ENCODE peak calls at places on chromosomes 3 and 15, in nine cellular contexts. Q is HTR-8/SVneo; H is cerebellar cortex; F is activated CD4-positive, alpha-beta T cell treated with anti-CD3 and anti-CD28 coated beads for 48 hours; P is AG20443; N is body of pancreas; C is kidney glomerular epithelial cell; X is NCI-H1436 treated with DMSO at 0.1 percent for 48 hours; U is T-cell. E is an unnamed sample.

GRCh38 chr3:151210676-151211381 is 7.8 kb upstream of the GPR171 start:
- DNase-seq in Q (no peak), H (no peak), F (no peak), P (no peak), N (peak; percentile 15), C (no peak), X (no peak), U (no peak), E (no peak)

GRCh38 chr3:84925571-84925970 is 33.2 kb upstream of the CADM2 start:
- DNase-seq in Q (no peak), H (no peak), F (no peak), P (no peak), N (no peak), C (no peak), X (no peak), U (no peak), E (no peak)

GRCh38 chr15:96703794-96704550 is 373.5 kb downstream of the NR2F2 start:
- DNase-seq in Q (no peak), H (no peak), F (no peak), P (no peak), N (no peak), C (peak; percentile 60), X (no peak), U (no peak), E (no peak)

GRCh38 chr15:71455107-71455506 is 339.8 kb downstream of the THSD4 start:
- DNase-seq in Q (no peak), H (no peak), F (no peak), P (no peak), N (no peak), C (no peak), X (peak; percentile 52), U (no peak), E (no peak)

GRCh38 chr15:99413955-99414754 is 151.6 kb upstream of the MEF2A start:
- DNase-seq in Q (no peak), H (no peak), F (no peak), P (no peak), N (no peak), C (no peak), X (no peak), U (no peak), E (no peak)

GRCh38 chr15:69668049-69668705 is 215.6 kb downstream of the RPLP1 start:
- DNase-seq in Q (no peak), H (no peak), F (no peak), P (no peak), N (no peak), C (no peak), X (no peak), U (no peak), E (no peak)

GRCh38 chr3:45029661-45030060 is 3.6 kb downstream of the CLEC3B start:
- DNase-seq in Q (no peak), H (peak; percentile 80), F (no peak), P (peak; percentile 71), N (no peak), C (no peak), X (no peak), U (no peak), E (no peak)

GRCh38 chr3:12994607-12995388 is 78.4 kb downstream of the IQSEC1 start:
- DNase-seq in Q (peak; percentile 89), H (peak; percentile 79), F (peak; percentile 91), P (peak; percentile 97), N (peak; percentile 90), C (peak; percentile 38), X (no peak), U (peak; percentile 70), E (peak; percentile 99)

GRCh38 chr15:74208901-74209559 is 6.4 kb upstream of the STRA6 start:
- DNase-seq in Q (peak; percentile 69), H (no peak), F (no peak), P (peak; percentile 48), N (peak; percentile 13), C (peak; percentile 78), X (no peak), U (no peak), E (no peak)

GRCh38 chr3:112395166-112395894 is 62.4 kb downstream of the CD200 start:
- DNase-seq in Q (no peak), H (no peak), F (no peak), P (no peak), N (no peak), C (no peak), X (no peak), U (no peak), E (no peak)

GRCh38 chr3:46643701-46644100 is 31.4 kb downstream of the FAM240A start:
- DNase-seq in Q (no peak), H (no peak), F (no peak), P (no peak), N (no peak), C (no peak), X (no peak), U (no peak), E (no peak)

GRCh38 chr3:117355566-117355965 is 646.0 kb downstream of the TUSC7 start:
- DNase-seq in Q (no peak), H (no peak), F (no peak), P (peak; percentile 33), N (peak; percentile 28), C (peak; percentile 36), X (peak; percentile 69), U (no peak), E (no peak)